ENCODE peak calls at places on chromosomes 16 and 17, in four cellular contexts. K, C, S and M are unnamed samples.

GRCh38 chr17:21263351-21263750 is 10.1 kb upstream of the NATD1 start:
- DNase-seq in K (no peak), C (no peak), S (peak), M (no peak)

GRCh38 chr17:79561486-79562116 is 49.2 kb downstream of the RBFOX3 start:
- DNase-seq in K (no peak), C (no peak), S (no peak), M (no peak)

GRCh38 chr17:75011788-75012319 is 616 bp upstream of the MRPL58 start:
- DNase-seq in K (no peak), C (peak), S (peak), M (peak)

GRCh38 chr16:87431926-87432325 is 39.8 kb downstream of the MAP1LC3B start:
- DNase-seq in K (no peak), C (no peak), S (peak), M (no peak)

GRCh38 chr16:67163903-67164558 is 514 bp upstream of the HSF4 start:
- DNase-seq in K (no peak), C (no peak), S (no peak), M (no peak)

GRCh38 chr16:4327782-4328579 is 12.1 kb downstream of the GLIS2 start:
- DNase-seq in K (no peak), C (peak), S (peak), M (no peak)

GRCh38 chr16:12350945-12351344 is 374.4 kb downstream of the SNX29 start:
- DNase-seq in K (no peak), C (no peak), S (no peak), M (no peak)

GRCh38 chr16:58658796-58659211 is 25.8 kb downstream of the SLC38A7 start:
- DNase-seq in K (no peak), C (no peak), S (no peak), M (no peak)

GRCh38 chr16:27097671-27098275 is 31.0 kb downstream of the C16orf82 start:
- DNase-seq in K (no peak), C (no peak), S (peak), M (no peak)

GRCh38 chr16:76946879-76947278 is 244.1 kb upstream of the MON1B start:
- DNase-seq in K (no peak), C (peak), S (peak), M (peak)

GRCh38 chr16:72428611-72429376 is 256.8 kb upstream of the PMFBP1 start:
- DNase-seq in K (no peak), C (peak), S (no peak), M (no peak)

GRCh38 chr17:31484821-31485220 is 93.3 kb downstream of the RAB11FIP4 start:
- DNase-seq in K (no peak), C (no peak), S (no peak), M (no peak)

GRCh38 chr16:49431591-49432290 is 58.1 kb downstream of the C16orf78 start:
- DNase-seq in K (no peak), C (no peak), S (no peak), M (no peak)